ENCODE peak calls at places on chromosomes 11 and 22, in four cellular contexts. B is skeletal muscle cell, U is GM13977, D is LNCaP clone FGC. V is an unnamed sample.

GRCh38 chr11:66289548-66290331 is 797 bp upstream of the YIF1A start:
- DNase-seq in D (no peak), U (peak; percentile 95), B (no peak), V (no peak)

GRCh38 chr11:79076526-79077115 is 364.2 kb downstream of the TENM4 start:
- DNase-seq in D (no peak), B (no peak), U (no peak), V (no peak)

GRCh38 chr22:42697542-42698013 is 23.1 kb downstream of the A4GALT start:
- DNase-seq in B (peak; percentile 49), U (no peak), D (no peak), V (no peak)

GRCh38 chr11:71383461-71383860 is 64.7 kb downstream of the DHCR7 start:
- DNase-seq in B (no peak), D (no peak), U (no peak), V (no peak)

GRCh38 chr11:61922539-61922938 is 5.2 kb upstream of the RAB3IL1 start:
- DNase-seq in B (peak; percentile 60), U (no peak), D (no peak), V (no peak)

GRCh38 chr11:115411114-115411513 is 93.1 kb downstream of the CADM1 start:
- DNase-seq in U (no peak), B (no peak), D (no peak), V (no peak)

GRCh38 chr11:61498767-61499341 is 9.7 kb upstream of the LRRC10B start:
- DNase-seq in B (no peak), U (no peak), D (no peak), V (no peak)

GRCh38 chr11:11152877-11153276 is 200.2 kb downstream of the CSNK2A3 start:
- DNase-seq in B (no peak), U (no peak), D (no peak), V (no peak)

GRCh38 chr22:49570032-49570848 is 257.4 kb downstream of the BRD1 start:
- DNase-seq in B (no peak), U (no peak), D (no peak), V (no peak)

GRCh38 chr11:75400110-75400865 is 970 bp downstream of the RPS3 start:
- DNase-seq in U (no peak), D (no peak), B (no peak), V (no peak)

GRCh38 chr11:27239305-27239942 is 123.6 kb downstream of the CCDC34 start:
- DNase-seq in D (no peak), U (no peak), B (peak; percentile 95), V (no peak)

V was measured in AG04449.